ENCODE peak calls at places on chromosomes 1 and 21, in seven cellular contexts. D is colonic mucosa; U is breast epithelium; S is naive thymus-derived CD4-positive, alpha-beta T cell; R is Karpas-422; M is brain microvascular endothelial cell; Q is tibial artery. E is an unnamed sample.

GRCh38 chr1:11479375-11479979 is 522 bp downstream of the DISP3 start:
- DNase-seq in D (no peak), Q (no peak), U (no peak), M (no peak), S (no peak), R (no peak), E (no peak)

GRCh38 chr1:89721351-89721750 is 88.4 kb downstream of the LRRC8C start:
- DNase-seq in U (no peak), Q (no peak), M (peak), D (no peak), S (no peak), R (no peak), E (no peak)

GRCh38 chr1:2276803-2277580 is 48.9 kb downstream of the SKI start:
- DNase-seq in Q (no peak), R (no peak), S (no peak), D (no peak), U (no peak), M (peak), E (no peak)

GRCh38 chr1:90616395-90616794 is 100.7 kb downstream of the BARHL2 start:
- DNase-seq in S (no peak), U (no peak), D (peak), Q (no peak), M (peak), R (peak), E (peak)

GRCh38 chr1:109622895-109623294 is 3.3 kb downstream of the AMPD2 start:
- DNase-seq in D (no peak), U (no peak), R (no peak), S (no peak), M (no peak), Q (no peak), E (no peak)

GRCh38 chr21:29211205-29211604 is 80.8 kb downstream of the MAP3K7CL start:
- DNase-seq in S (no peak), Q (no peak), M (no peak), U (no peak), D (no peak), R (no peak), E (no peak)

GRCh38 chr1:214566158-214567104 is 15.0 kb upstream of the PTPN14 start:
- DNase-seq in D (no peak), M (peak), Q (no peak), S (no peak), U (no peak), R (no peak), E (no peak)

GRCh38 chr1:2018217-2019161 is 656 bp upstream of the GABRD start:
- DNase-seq in R (no peak), S (no peak), M (no peak), U (no peak), D (no peak), Q (no peak), E (no peak)

GRCh38 chr1:31931241-31932225 is 6.6 kb downstream of the PTP4A2 start:
- DNase-seq in U (no peak), Q (no peak), D (no peak), M (no peak), R (no peak), S (no peak), E (no peak)

GRCh38 chr1:28775121-28775942 is 36.6 kb upstream of the OPRD1 start:
- DNase-seq in R (no peak), U (peak), D (peak), Q (peak), M (peak), S (peak), E (peak)

GRCh38 chr1:99811075-99811474 is 39.1 kb upstream of the AGL start:
- DNase-seq in Q (no peak), U (no peak), S (no peak), R (no peak), M (no peak), D (no peak), E (no peak)

GRCh38 chr1:99811747-99812146 is 38.4 kb upstream of the AGL start:
- DNase-seq in M (no peak), U (no peak), D (no peak), Q (no peak), S (no peak), R (peak), E (no peak)

GRCh38 chr1:99806882-99807281 is 40.4 kb upstream of the FRRS1 start:
- DNase-seq in D (no peak), S (no peak), U (no peak), Q (no peak), M (no peak), R (no peak), E (no peak)

GRCh38 chr1:99814373-99814900 is 35.7 kb upstream of the AGL start:
- DNase-seq in M (no peak), S (no peak), Q (no peak), D (no peak), R (peak), U (no peak), E (no peak)

GRCh38 chr1:99808391-99809115 is 41.6 kb upstream of the AGL start:
- DNase-seq in M (peak), D (peak), S (peak), Q (no peak), R (peak), U (no peak), E (no peak)
- H3K27ac ChIP-seq in M (no peak), D (no peak), S (no peak), Q (peak), R (no peak), U (peak), E (no peak)

GRCh38 chr1:206508130-206508884 is 976 bp downstream of the RASSF5 start:
- DNase-seq in U (no peak), M (no peak), R (no peak), S (no peak), D (no peak), Q (peak), E (no peak)

GRCh38 chr1:206508956-206509355 is 1.6 kb downstream of the RASSF5 start:
- DNase-seq in M (no peak), D (no peak), R (no peak), Q (peak), U (no peak), S (no peak), E (no peak)

GRCh38 chr1:206506803-206507394 is 432 bp upstream of the RASSF5 start:
- DNase-seq in R (no peak), M (no peak), Q (peak), D (no peak), U (no peak), S (no peak), E (no peak)

GRCh38 chr1:206506405-206506802 is 927 bp upstream of the RASSF5 start:
- DNase-seq in D (no peak), U (no peak), M (no peak), S (no peak), R (no peak), Q (peak), E (no peak)

DNA sequence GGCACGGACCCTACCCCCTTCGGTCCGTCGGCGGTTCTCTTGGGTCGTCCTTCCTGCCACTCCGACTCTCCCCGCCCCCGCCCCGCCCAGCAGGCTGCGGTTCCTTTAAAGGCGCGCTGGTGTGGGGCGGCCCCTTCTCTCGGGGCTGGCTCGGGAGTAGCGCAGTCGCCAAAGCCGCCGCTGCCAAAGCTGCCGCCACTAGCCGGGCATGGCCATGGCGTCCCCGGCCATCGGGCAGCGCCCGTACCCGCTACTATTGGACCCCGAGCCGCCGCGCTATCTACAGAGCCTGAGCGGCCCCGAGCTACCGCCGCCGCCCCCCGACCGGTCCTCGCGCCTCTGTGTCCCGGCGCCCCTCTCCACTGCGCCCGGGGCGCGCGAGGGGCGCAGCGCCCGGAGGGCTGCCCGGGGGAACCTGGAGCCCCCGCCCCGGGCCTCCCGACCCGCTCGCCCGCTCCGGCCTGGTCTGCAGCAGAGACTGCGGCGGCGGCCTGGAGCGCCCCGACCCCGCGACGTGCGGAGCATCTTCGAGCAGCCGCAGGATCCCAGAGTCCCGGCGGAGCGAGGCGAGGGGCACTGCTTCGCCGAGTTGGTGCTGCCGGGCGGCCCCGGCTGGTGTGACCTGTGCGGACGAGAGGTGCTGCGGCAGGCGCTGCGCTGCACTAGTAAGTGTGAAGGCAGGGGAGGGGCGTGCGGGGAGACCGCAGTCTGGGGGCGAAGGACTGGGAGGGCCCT is at the start of gene RASSF5:
- DNase-seq in R (peak), Q (peak), S (peak), U (peak), M (peak), D (peak), E (peak)
- H3K27ac ChIP-seq in R (no peak), Q (peak), S (peak), U (peak), M (no peak), D (no peak), E (no peak)

DNA sequence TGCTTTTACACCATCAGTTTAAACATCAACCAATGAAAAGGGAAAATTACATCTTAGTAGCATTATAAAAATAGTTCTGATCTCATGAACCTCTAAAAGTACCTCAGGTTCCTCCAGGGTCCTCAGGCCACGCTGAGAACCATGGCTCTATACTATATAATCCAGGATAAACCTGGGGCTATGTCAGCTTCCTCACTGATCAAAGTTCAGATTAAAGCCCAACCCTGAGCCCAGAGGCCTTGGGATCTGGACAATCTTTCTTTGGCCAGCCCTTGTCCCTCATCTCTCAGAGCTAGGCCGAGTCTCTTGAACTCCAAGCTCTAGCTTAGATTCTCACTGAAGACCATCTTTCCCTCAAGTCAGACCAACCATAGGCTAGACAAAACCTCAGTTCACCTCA is 168.3 kb downstream of the PLPP3 start:
- DNase-seq in S (no peak), Q (no peak), D (no peak), R (no peak), M (no peak), U (no peak), E (no peak)
- H3K27ac ChIP-seq in S (no peak), Q (no peak), D (no peak), R (no peak), M (no peak), U (peak), E (peak)

GRCh38 chr1:9085306-9085940 is 16.0 kb upstream of the SLC2A5 start:
- DNase-seq in S (no peak), D (no peak), U (no peak), R (no peak), M (no peak), Q (no peak), E (no peak)

GRCh38 chr1:9084883-9085282 is 15.4 kb upstream of the SLC2A5 start:
- DNase-seq in D (no peak), Q (peak), M (peak), U (no peak), S (no peak), R (no peak), E (no peak)

GRCh38 chr1:9087411-9087810 is 18.0 kb upstream of the SLC2A5 start:
- DNase-seq in U (no peak), Q (no peak), D (no peak), M (no peak), R (no peak), S (no peak), E (no peak)

GRCh38 chr1:9086060-9086459 is 16.6 kb upstream of the SLC2A5 start:
- DNase-seq in D (no peak), Q (no peak), R (no peak), U (no peak), S (no peak), M (no peak), E (no peak)

GRCh38 chr1:9086796-9087195 is 17.4 kb upstream of the SLC2A5 start:
- DNase-seq in D (no peak), S (no peak), R (no peak), U (no peak), Q (no peak), M (no peak), E (no peak)
- H3K27ac ChIP-seq in D (no peak), S (no peak), R (no peak), U (no peak), Q (no peak), M (no peak), E (no peak)

GRCh38 chr1:235735630-235736029 is 86.0 kb upstream of the GNG4 start:
- DNase-seq in M (no peak), R (no peak), U (no peak), S (no peak), Q (no peak), D (no peak), E (no peak)
- H3K27ac ChIP-seq in M (no peak), R (no peak), U (no peak), S (no peak), Q (no peak), D (no peak), E (no peak)

DNA sequence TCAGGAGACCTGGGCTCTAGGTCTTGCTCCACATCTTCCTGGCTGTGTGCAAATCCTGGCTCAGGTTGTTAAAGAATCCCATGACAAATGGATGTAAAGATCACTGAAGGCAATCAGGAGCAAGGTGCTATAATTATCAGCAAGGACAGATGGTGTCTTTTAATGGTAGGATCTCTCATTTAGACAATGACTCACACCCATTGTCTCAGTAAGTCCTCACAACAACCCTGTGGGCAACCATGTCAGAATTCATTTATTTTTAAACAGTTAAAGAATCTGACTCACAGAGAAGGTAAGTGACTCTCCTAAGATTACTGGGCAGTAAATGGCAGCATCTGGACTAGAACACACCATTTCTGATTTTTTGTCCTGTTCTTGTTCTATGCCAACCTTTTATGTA is 32.8 kb downstream of the RNASEL start:
- DNase-seq in U (no peak), D (no peak), S (no peak), R (no peak), Q (no peak), M (no peak), E (no peak)
- H3K27ac ChIP-seq in U (no peak), D (no peak), S (no peak), R (no peak), Q (no peak), M (no peak), E (no peak)

DNA sequence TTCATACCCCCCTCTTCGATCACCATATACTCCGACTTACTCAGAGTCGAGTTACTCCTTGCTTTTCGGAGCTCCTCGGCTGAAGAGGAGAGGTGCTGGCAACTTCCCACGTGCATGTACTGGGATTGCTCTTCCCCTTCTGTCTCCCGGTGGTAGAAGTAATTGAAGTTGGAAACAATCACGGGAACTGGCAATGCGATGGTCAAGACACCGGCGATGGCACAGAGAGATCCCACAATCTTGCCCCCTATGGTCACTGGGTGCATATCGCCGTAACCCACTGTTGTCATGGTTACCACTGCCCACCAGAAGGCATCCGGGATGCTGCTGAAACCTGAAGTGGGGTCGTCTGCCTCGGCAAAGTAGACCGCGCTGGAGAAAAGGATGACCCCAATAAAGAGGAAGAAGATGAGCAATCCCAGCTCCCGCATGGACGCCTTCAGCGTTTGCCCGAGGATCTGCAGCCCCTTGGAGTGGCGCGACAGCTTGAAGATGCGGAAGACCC is 1.5 kb downstream of the KCNA3 start:
- DNase-seq in S (peak), D (no peak), U (no peak), R (no peak), Q (no peak), M (no peak), E (no peak)
- H3K27ac ChIP-seq in S (peak), D (peak), U (no peak), R (no peak), Q (no peak), M (no peak), E (no peak)

GRCh38 chr21:26795866-26796329 is 49.3 kb downstream of the ADAMTS1 start:
- DNase-seq in M (peak), S (no peak), Q (peak), U (no peak), D (peak), R (no peak), E (peak)
- H3K27ac ChIP-seq in M (peak), S (no peak), Q (peak), U (peak), D (no peak), R (no peak), E (peak)

GRCh38 chr21:35052786-35053185 is 3.7 kb upstream of the RUNX1 start:
- DNase-seq in M (no peak), D (no peak), Q (no peak), U (no peak), S (peak), R (no peak), E (no peak)

GRCh38 chr21:35048706-35049617 is at the start of gene RUNX1:
- DNase-seq in Q (peak), S (peak), U (peak), M (peak), R (peak), D (peak), E (no peak)

GRCh38 chr21:35051287-35051818 is 2.3 kb upstream of the RUNX1 start:
- DNase-seq in M (peak), U (peak), Q (peak), D (peak), R (peak), S (peak), E (peak)

GRCh38 chr21:35048183-35048601 is 910 bp downstream of the RUNX1 start:
- DNase-seq in U (no peak), Q (no peak), S (no peak), R (peak), D (no peak), M (no peak), E (no peak)

DNA sequence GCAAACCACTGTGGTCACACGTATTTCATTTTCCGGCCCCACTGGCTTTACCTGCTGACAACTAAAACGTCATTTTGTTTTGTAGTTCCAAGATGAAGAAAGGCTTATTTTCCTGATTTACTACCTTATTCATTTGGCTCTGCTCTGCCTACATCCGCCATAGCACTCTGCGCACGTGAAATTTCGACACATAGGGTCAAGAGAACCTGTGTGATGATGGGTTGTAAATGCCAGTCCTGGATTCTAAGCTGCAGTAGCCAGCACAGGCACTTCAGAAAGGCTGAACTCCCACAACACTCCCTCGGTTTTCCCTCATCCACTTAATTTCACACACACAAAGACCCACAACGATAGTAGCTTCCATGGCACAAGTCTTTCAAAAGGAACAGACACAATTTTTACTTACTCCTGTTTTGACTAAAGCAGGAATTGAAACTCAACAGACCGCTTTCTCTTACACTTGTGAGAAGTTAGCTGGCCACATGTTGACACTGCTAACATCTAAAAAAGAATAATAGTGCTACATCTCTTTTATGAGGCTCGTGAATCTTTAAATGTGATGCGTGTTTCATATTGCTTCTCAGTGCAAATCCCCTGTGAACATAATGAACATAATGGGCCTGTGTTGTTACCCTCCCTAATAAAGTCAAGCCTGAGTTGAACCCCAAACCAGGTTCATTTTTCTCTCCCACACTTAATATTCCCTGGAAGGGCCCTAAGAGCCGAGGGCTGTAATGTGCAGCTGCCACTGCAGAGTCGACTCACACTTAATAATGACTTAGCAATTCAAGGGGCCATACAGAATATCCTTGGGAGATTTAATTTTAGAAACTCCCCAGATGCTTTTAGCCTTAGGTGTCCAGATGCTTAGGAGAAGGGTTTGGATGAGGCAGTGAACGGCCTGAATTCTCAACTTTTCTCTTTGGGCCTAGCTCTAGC is 1.5 kb upstream of the RUNX1 start:
- DNase-seq in S (no peak), M (no peak), R (peak), D (no peak), Q (no peak), U (no peak), E (no peak)
- H3K27ac ChIP-seq in S (peak), M (peak), R (peak), D (peak), Q (peak), U (peak), E (peak)

GRCh38 chr1:202578001-202578500 is 132.2 kb downstream of the SYT2 start:
- DNase-seq in D (no peak), U (no peak), S (no peak), M (no peak), R (no peak), Q (no peak), E (no peak)

GRCh38 chr1:202576816-202577215 is 133.4 kb downstream of the SYT2 start:
- DNase-seq in D (no peak), R (no peak), M (peak), U (peak), Q (no peak), S (no peak), E (no peak)

GRCh38 chr1:202579806-202580205 is 130.4 kb downstream of the SYT2 start:
- DNase-seq in S (no peak), M (peak), U (no peak), D (no peak), Q (no peak), R (no peak), E (no peak)

GRCh38 chr1:202577381-202577780 is 132.9 kb downstream of the SYT2 start:
- DNase-seq in U (no peak), R (no peak), Q (no peak), M (no peak), D (no peak), S (no peak), E (no peak)

GRCh38 chr1:202578565-202578964 is 131.7 kb downstream of the SYT2 start:
- DNase-seq in D (no peak), R (no peak), M (no peak), U (no peak), S (no peak), Q (no peak), E (no peak)
- H3K27ac ChIP-seq in D (peak), R (no peak), M (peak), U (peak), S (no peak), Q (peak), E (no peak)

E was measured in substantia nigra.